ENCODE peak calls at places on chromosomes 5 and 9, in five cellular contexts. I, O, N, Z and K are unnamed samples.

GRCh38 chr9:93288891-93289883 is 105.2 kb downstream of the WNK2 start:
- DNase-seq in I (no peak), O (no peak), N (peak), Z (no peak), K (no peak)

GRCh38 chr5:54390015-54390414 is 65.5 kb upstream of the HSPB3 start:
- DNase-seq in I (peak), O (no peak), N (peak), Z (no peak), K (no peak)

GRCh38 chr5:74056789-74057164 is 430.8 kb downstream of the ARHGEF28 start:
- DNase-seq in I (no peak), O (no peak), N (peak), Z (no peak), K (no peak)

GRCh38 chr5:155883966-155884555 is 442.9 kb upstream of the SGCD start:
- DNase-seq in I (no peak), O (no peak), N (no peak), Z (no peak), K (no peak)

GRCh38 chr5:172696171-172696849 is 55.2 kb downstream of the NEURL1B start:
- DNase-seq in I (no peak), O (no peak), N (no peak), Z (peak), K (no peak)

GRCh38 chr9:21585756-21586752 is 103.9 kb upstream of the IFNE start:
- DNase-seq in I (no peak), O (no peak), N (peak), Z (no peak), K (no peak)

GRCh38 chr9:136625101-136626065 is 37.3 kb upstream of the EGFL7 start:
- DNase-seq in I (no peak), O (no peak), N (peak), Z (peak), K (peak)

GRCh38 chr5:67154518-67155206 is 41.9 kb downstream of the CD180 start:
- DNase-seq in I (no peak), O (no peak), N (no peak), Z (no peak), K (no peak)

GRCh38 chr5:66178799-66179198 is 34.7 kb downstream of the SREK1 start:
- DNase-seq in I (no peak), O (no peak), N (no peak), Z (no peak), K (no peak)

GRCh38 chr9:69027355-69028097 is 8.0 kb upstream of the FXN start:
- DNase-seq in I (no peak), O (no peak), N (peak), Z (no peak), K (no peak)

GRCh38 chr5:172076783-172077244 is 70.4 kb upstream of the FBXW11 start:
- DNase-seq in I (peak), O (no peak), N (peak), Z (no peak), K (no peak)

GRCh38 chr5:50711280-50711679 is 44.8 kb downstream of the PARP8 start:
- DNase-seq in I (no peak), O (peak), N (peak), Z (no peak), K (peak)

GRCh38 chr9:116073826-116074225 is 79.8 kb upstream of the PAPPA start:
- DNase-seq in I (no peak), O (no peak), N (peak), Z (no peak), K (no peak)

GRCh38 chr9:27653246-27653645 is 80.0 kb upstream of the C9orf72 start:
- DNase-seq in I (no peak), O (no peak), N (no peak), Z (no peak), K (no peak)

GRCh38 chr5:39451293-39451692 is 26.5 kb upstream of the DAB2 start:
- DNase-seq in I (no peak), O (no peak), N (no peak), Z (no peak), K (no peak)

GRCh38 chr9:134325096-134325812 is 1.0 kb upstream of the RXRA start:
- DNase-seq in I (no peak), O (no peak), N (peak), Z (peak), K (peak)

DNA sequence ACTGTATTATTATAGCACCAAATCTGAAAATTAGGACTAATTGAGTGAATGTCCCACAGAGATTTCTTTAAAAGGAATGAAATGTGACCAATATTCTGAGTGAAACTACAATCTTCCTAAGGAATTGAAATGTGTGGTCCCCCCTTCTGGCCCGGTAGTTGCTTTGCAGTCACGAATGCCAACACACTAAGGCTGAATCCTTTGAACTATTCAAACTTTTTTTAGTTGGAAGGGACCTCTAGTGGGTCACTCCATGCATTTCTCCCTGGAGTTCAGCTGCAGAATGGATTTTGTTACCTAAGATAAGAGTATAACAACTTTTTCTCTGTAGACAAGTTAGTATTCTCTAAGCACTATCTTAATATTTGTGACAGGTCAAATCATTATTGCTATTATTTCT is 2.8 kb downstream of the CDH6 start:
- DNase-seq in I (no peak), O (no peak), N (peak), Z (no peak), K (no peak)
- TF ChIP-seq CTCF in I (no peak), O (no peak), N (peak), Z (no peak), K (no peak)

DNA sequence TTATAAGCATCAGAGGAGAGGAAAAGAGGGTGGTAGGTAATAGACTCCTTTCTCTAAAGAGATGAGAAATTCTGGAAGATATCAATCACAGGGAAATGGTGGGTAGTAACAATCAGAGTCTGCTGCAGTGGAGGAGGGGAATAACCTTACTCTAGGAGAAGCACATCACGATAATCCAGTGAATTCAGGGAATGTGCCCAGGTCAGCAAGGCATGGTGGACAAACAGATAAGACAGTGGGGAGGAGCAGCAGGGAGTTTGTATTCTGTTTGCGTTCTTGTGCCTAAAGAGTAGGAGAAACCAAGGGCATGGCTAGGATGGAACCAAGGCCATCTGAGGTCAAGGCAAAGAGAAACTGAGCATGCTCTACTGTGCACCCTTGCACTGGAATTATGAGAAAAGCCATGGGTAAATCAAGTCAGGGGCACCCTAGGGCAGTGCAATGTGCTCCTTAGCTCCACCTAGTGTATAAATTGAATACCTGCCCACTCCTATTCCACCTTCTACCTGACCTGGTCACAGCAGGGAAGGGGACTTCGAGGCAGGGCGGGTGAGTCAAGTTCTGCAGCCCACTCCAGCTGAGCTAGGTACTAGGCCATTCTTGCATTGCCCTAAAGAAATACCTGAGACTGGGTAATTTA is 31.6 kb downstream of the RETREG1 start:
- DNase-seq in I (no peak), O (no peak), N (no peak), Z (no peak), K (no peak)
- TF ChIP-seq CTCF in I (peak), O (peak), N (peak), Z (no peak), K (peak)

DNA sequence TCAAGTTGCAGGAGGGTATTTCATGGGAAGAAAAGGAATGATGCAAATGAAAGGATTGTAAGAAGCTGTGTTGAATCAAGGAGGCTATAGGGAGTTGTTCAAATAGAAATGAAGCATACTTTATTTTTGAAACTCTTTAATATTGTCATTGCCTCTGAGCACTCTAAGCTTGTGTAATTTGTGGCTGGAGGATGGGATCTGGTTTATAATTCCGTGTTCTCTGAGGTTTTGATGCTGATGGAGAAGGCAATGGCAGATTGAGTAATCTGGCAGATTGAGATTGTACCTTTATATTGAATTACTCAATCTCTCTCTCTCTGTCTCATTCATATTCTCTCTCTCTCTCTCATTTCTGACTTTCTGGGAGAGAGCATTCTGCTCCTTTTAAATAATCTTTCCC is 288.5 kb downstream of the OSTF1 start:
- DNase-seq in I (no peak), O (no peak), N (no peak), Z (no peak), K (no peak)
- TF ChIP-seq CTCF in I (no peak), O (no peak), N (no peak), Z (no peak), K (no peak)

GRCh38 chr9:2120926-2121689 is 106.0 kb downstream of the SMARCA2 start:
- DNase-seq in I (no peak), O (no peak), N (peak), Z (peak), K (no peak)
- TF ChIP-seq CTCF in I (no peak), O (no peak), N (peak), Z (peak), K (no peak)